ENCODE peak calls at places on chromosomes 13 and 19, in nine cellular contexts. K is transverse colon; F is ovary; D is adrenal gland; P is CD8-positive, alpha-beta memory T cell; A is right cardiac atrium; T is mesenchymal stem cell; J is ascending aorta; E is Peyer's patch. N is an unnamed sample.
A peak's percentile ranks its signal among the peaks of the same experiment; 100 is the strongest.

GRCh38 chr19:4575267-4575793 is 15.8 kb upstream of the SEMA6B start:
- DNase-seq in T (peak; percentile 96), K (no peak), F (peak; percentile 63), P (no peak), J (no peak), E (no peak), A (peak; percentile 78), D (no peak), N (peak; percentile 68)

GRCh38 chr19:17311455-17312248 is 2.3 kb downstream of the DDA1 start:
- DNase-seq in P (no peak), F (no peak), T (peak; percentile 90), E (no peak), J (no peak), K (no peak), D (no peak), A (no peak), N (no peak)

GRCh38 chr13:22812793-22813192 is 368.0 kb upstream of the SGCG start:
- DNase-seq in J (no peak), P (no peak), F (no peak), D (no peak), A (peak; percentile 54), T (no peak), K (peak; percentile 15), E (no peak), N (peak; percentile 25)

GRCh38 chr19:751501-752341 is 809 bp downstream of the MISP start:
- DNase-seq in D (no peak), J (no peak), K (peak; percentile 91), A (peak; percentile 73), T (peak; percentile 88), F (no peak), P (no peak), E (peak; percentile 90), N (no peak)

GRCh38 chr19:28297036-28297435 is 915.9 kb downstream of the UQCRFS1 start:
- DNase-seq in A (no peak), P (no peak), D (no peak), T (no peak), E (no peak), F (no peak), J (no peak), K (no peak), N (no peak)

GRCh38 chr19:42252365-42253244 is 2.3 kb downstream of the ERF start:
- DNase-seq in J (no peak), D (peak; percentile 68), T (peak; percentile 81), F (peak; percentile 69), E (peak; percentile 56), A (peak; percentile 69), K (no peak), P (no peak), N (peak; percentile 46)

GRCh38 chr19:48768989-48769713 is 13.8 kb downstream of the FGF21 start:
- DNase-seq in D (no peak), E (no peak), A (no peak), K (no peak), P (no peak), F (no peak), T (no peak), J (no peak), N (no peak)

GRCh38 chr19:19192910-19193423 is 909 bp downstream of the RFXANK start:
- DNase-seq in P (no peak), F (no peak), E (no peak), J (no peak), D (no peak), K (no peak), T (no peak), A (no peak), N (no peak)

GRCh38 chr13:112719556-112719955 is 29.7 kb downstream of the ATP11A start:
- DNase-seq in P (no peak), F (no peak), A (no peak), K (no peak), D (no peak), E (no peak), T (no peak), J (no peak), N (no peak)

DNA sequence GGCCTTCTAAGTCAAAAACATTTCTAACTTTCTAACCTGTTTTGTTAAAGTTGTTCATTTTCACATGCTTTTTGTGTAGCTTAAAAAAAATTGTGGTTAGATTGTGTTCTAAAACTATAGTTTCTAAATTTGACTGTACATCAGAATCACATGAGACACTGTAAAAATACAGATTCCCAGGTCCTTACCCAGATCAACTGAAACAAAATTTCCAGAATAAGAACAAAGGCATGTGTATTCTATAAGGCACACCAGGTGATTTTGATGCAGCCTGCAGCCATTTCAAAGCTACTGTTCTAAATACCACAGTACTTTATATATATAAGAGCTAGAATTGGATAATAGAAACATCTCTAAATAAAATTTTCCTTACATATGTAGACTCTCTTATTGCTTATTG is 29.1 kb downstream of the INTS6 start:
- DNase-seq in K (no peak), E (no peak), T (no peak), F (no peak), P (no peak), J (no peak), A (no peak), D (no peak), N (no peak)
- H3K4me1 ChIP-seq in K (peaks cover 32% of the 10 kb centered on the region), E (peaks cover 7% of the 10 kb centered on the region), T (peaks cover 1% of the 10 kb centered on the region), F (no peaks in the 10 kb centered on the region), P (peaks cover 61% of the 10 kb centered on the region), J (peaks cover 8% of the 10 kb centered on the region), A (no peaks in the 10 kb centered on the region), D (peaks cover 70% of the 10 kb centered on the region), N (peaks cover 77% of the 10 kb centered on the region)

GRCh38 chr13:51422484-51422883 is 30.4 kb downstream of the INTS6 start:
- DNase-seq in D (no peak), T (no peak), E (no peak), K (no peak), A (no peak), P (no peak), J (no peak), F (no peak), N (no peak)

GRCh38 chr13:51420681-51421476 is 32.0 kb downstream of the INTS6 start:
- DNase-seq in A (no peak), T (peak; percentile 25), F (no peak), J (no peak), P (no peak), K (no peak), E (no peak), D (no peak), N (no peak)

GRCh38 chr13:51426982-51427381 is 25.9 kb downstream of the INTS6 start:
- DNase-seq in F (no peak), T (no peak), J (no peak), K (no peak), E (no peak), A (no peak), P (no peak), D (no peak), N (no peak)

GRCh38 chr13:51425410-51426042 is 27.3 kb downstream of the INTS6 start:
- DNase-seq in D (no peak), P (no peak), A (no peak), J (no peak), T (peak; percentile 62), E (no peak), K (no peak), F (no peak), N (no peak)
- H3K4me1 ChIP-seq in D (peaks cover 65% of the 10 kb centered on the region), P (peaks cover 50% of the 10 kb centered on the region), A (no peaks in the 10 kb centered on the region), J (peaks cover 8% of the 10 kb centered on the region), T (peaks cover 1% of the 10 kb centered on the region), E (peaks cover 7% of the 10 kb centered on the region), K (peaks cover 27% of the 10 kb centered on the region), F (no peaks in the 10 kb centered on the region), N (peaks cover 61% of the 10 kb centered on the region)

DNA sequence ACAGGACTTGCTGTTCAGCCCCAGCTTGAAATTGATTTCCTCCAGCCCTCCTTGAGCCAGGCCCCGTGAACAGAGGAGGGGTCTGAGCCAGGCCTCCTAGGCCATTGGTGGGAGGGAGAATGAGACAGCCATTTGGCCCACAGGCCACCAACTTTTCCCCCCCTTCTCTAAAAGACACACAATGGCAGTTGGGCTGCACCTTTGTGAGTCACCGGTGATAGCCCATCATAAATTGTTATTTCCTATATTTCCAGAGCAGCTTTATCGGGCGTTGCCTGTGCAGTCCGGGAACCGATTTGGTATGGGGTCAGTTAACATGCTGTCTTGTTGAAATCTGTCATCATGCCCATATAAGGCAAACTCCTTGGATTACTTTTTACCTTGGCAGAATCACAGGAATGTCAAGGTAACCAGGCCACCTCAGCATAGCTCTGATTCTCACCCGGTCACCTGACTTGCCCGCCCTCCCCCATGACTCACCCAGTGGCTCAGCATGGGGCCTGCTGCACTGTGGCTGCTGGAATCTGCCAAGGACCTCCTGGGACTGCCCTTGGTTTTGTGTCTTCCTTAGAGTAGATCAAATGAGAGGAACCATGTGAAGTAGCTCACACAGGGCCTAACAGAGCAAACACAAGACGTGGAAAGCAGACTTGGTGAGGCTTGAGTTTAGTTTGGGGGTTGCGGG is 36.1 kb downstream of the ACTN4 start:
- DNase-seq in T (peak; percentile 92), F (peak; percentile 68), A (peak; percentile 66), P (peak; percentile 34), D (peak; percentile 91), K (peak; percentile 89), E (peak; percentile 92), J (no peak), N (no peak)
- H3K4me1 ChIP-seq in T (peaks cover 50% of the 10 kb centered on the region), F (peaks cover 35% of the 10 kb centered on the region), A (peaks cover 58% of the 10 kb centered on the region), P (peaks cover 79% of the 10 kb centered on the region), D (peaks cover 80% of the 10 kb centered on the region), K (peaks cover 94% of the 10 kb centered on the region), E (peaks cover 89% of the 10 kb centered on the region), J (peaks cover 91% of the 10 kb centered on the region), N (peaks cover 100% of the 10 kb centered on the region)

DNA sequence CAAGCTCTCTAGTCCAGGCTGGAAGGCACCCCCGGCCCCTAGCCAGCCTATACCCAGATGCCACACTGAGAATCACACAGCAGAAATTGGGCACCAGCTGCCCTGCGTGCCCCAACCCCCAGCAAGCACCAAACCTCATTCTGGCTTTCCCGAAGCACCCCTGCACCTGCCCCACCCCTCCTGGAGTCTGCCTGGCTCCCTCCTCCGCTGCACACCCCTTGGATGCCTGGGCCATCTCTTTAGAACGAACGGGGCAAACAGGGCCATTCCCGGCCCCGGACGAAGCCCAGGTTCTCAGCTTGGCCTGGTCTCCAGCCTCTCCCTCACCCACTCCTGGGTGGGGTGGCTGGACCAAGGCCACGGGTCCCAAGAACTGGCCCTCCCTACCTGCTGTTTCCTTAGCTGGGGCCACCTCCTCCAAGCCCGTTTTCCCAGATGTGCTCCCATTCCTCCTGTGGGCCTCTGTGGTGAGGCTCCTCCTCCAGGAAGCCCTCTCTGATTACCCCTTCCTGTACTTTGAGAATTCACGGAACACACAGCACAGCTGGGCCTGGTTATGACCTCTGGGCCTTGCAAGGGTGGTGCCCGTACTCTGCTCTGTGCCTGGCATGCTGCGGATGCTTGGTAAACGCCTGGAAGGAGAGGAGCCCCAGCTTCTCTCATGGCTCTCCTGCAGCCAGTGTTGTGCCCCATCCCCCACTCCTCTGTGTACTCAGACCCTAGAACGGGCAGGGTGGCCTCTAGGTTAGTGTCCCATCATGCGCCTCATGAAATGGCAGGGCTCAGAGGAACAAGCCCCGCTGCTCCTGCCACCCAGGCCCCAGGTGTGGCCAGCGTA is 21.4 kb downstream of the CEBPG start:
- DNase-seq in F (no peak), E (peak; percentile 74), D (no peak), K (no peak), P (no peak), A (peak; percentile 36), T (no peak), J (no peak), N (peak; percentile 13)
- H3K4me1 ChIP-seq in F (peaks cover 12% of the 10 kb centered on the region), E (peaks cover 73% of the 10 kb centered on the region), D (peaks cover 49% of the 10 kb centered on the region), K (peaks cover 58% of the 10 kb centered on the region), P (no peaks in the 10 kb centered on the region), A (peaks cover 27% of the 10 kb centered on the region), T (peaks cover 78% of the 10 kb centered on the region), J (peaks cover 20% of the 10 kb centered on the region), N (peaks cover 81% of the 10 kb centered on the region)

DNA sequence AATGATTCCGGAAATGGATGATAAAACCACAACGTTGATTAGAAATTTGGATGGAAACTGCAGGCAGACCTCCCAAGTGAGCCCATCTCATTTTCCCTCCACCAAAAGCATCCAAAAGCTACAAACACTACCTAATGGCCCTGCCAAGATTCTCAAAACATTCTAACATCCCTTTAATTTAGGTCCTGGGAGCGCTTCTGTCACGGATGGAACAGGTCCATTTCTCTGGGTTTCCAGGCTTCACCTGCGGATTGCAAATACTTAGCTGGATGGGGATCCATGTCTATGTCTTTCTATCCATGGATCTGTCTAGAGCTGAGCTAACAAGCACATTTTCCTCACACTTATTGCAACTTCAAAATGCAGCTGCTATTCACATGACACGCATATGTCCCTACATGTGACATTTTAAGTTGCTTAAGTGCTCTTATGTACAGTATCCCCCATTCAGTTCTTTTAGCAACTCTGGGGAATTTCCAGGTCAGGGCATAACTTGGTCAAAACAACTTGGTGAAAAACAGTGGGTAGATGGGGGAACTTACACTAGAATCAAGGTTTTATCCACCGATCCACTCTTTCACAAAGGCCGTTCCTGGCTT is 73.2 kb downstream of the COL4A1 start:
- DNase-seq in J (no peak), F (no peak), P (no peak), T (peak; percentile 55), E (no peak), K (no peak), D (no peak), A (no peak), N (no peak)
- H3K4me1 ChIP-seq in J (peaks cover 56% of the 10 kb centered on the region), F (peaks cover 9% of the 10 kb centered on the region), P (no peaks in the 10 kb centered on the region), T (peaks cover 16% of the 10 kb centered on the region), E (peaks cover 20% of the 10 kb centered on the region), K (peaks cover 14% of the 10 kb centered on the region), D (peaks cover 12% of the 10 kb centered on the region), A (peaks cover 30% of the 10 kb centered on the region), N (peaks cover 98% of the 10 kb centered on the region)